ENCODE peak calls at places on chromosomes 11 and 22, in nine cellular contexts. R, Q, L, E, F, N, V, X and I are unnamed samples.

GRCh38 chr22:49723478-49724029 is 104.1 kb downstream of the BRD1 start:
- DNase-seq in N (no peak), V (no peak), L (no peak), E (no peak), F (no peak), R (no peak), X (no peak), Q (no peak), I (no peak)

GRCh38 chr11:105070221-105070789 is 25.2 kb upstream of the CARD16 start:
- DNase-seq in F (no peak), Q (no peak), E (no peak), V (no peak), N (no peak), X (no peak), L (no peak), R (no peak), I (no peak)

GRCh38 chr11:86246293-86246675 is 1.7 kb downstream of the EED start:
- DNase-seq in F (no peak), R (no peak), V (no peak), N (no peak), Q (no peak), E (no peak), X (no peak), L (no peak), I (no peak)

GRCh38 chr11:75625970-75626691 is 42.7 kb downstream of the MAP6 start:
- DNase-seq in E (peak), Q (no peak), L (peak), F (peak), R (no peak), V (no peak), X (no peak), N (no peak), I (no peak)

GRCh38 chr11:109309153-109309552 is 112.8 kb upstream of the C11orf87 start:
- DNase-seq in R (no peak), F (no peak), L (no peak), E (no peak), Q (no peak), V (no peak), X (no peak), N (no peak), I (no peak)

GRCh38 chr11:8697056-8697455 is 14.5 kb downstream of the RPL27A start:
- DNase-seq in V (no peak), N (no peak), Q (no peak), L (no peak), X (no peak), E (no peak), R (no peak), F (no peak), I (no peak)

GRCh38 chr11:121318848-121319834 is 26.6 kb downstream of the SC5D start:
- DNase-seq in F (no peak), V (no peak), X (peak), L (no peak), N (no peak), Q (no peak), E (peak), R (no peak), I (no peak)

GRCh38 chr11:86769219-86769618 is 31.1 kb upstream of the PRSS23 start:
- DNase-seq in L (no peak), Q (no peak), R (no peak), V (no peak), N (no peak), X (no peak), E (no peak), F (no peak), I (no peak)

GRCh38 chr22:17368727-17369552 is at the start of gene CECR2:
- DNase-seq in V (no peak), R (no peak), L (peak), X (no peak), N (peak), Q (peak), F (no peak), E (no peak), I (no peak)

GRCh38 chr11:17985517-17985916 is 27.3 kb downstream of the SERGEF start:
- DNase-seq in V (no peak), Q (no peak), E (no peak), R (no peak), L (no peak), N (no peak), X (peak), F (no peak), I (no peak)

DNA sequence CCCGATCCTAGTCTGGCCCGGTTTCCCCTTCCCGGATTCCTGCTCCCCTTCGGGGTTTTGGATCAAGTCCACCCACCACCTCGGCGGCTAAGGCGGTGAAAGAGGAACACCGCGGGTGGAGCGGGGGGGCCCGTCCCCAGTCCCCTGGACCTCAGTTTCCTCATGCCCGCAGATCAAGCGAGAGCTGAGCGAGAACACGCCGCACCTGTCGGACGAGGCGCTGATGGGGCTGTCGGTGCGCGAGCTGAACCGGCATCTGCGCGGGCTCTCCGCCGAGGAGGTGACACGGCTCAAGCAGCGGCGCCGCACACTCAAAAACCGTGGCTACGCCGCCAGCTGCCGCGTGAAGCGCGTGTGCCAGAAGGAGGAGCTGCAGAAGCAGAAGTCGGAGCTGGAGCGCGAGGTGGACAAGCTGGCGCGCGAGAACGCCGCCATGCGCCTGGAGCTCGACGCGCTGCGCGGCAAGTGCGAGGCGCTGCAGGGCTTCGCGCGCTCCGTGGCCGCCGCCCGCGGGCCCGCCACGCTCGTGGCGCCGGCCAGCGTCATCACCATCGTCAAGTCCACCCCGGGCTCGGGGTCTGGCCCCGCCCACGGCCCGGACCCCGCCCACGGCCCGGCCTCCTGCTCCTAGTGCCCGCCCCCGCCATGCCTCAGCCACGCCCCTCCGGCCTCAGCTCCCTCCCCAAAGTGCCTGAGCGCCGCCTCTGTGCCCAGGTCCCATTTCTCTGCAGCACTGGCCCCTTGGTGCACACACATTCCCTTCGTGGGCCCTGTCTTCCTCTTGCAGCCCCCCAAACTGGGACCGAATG is 12.7 kb downstream of the MAFF start:
- DNase-seq in Q (no peak), N (peak), V (no peak), L (peak), F (no peak), R (peak), E (no peak), X (no peak), I (peak)
- TF ChIP-seq CTCF in Q (peak), N (no peak), V (no peak), L (no peak), F (no peak), R (peak), E (no peak), X (no peak), I (no peak)

DNA sequence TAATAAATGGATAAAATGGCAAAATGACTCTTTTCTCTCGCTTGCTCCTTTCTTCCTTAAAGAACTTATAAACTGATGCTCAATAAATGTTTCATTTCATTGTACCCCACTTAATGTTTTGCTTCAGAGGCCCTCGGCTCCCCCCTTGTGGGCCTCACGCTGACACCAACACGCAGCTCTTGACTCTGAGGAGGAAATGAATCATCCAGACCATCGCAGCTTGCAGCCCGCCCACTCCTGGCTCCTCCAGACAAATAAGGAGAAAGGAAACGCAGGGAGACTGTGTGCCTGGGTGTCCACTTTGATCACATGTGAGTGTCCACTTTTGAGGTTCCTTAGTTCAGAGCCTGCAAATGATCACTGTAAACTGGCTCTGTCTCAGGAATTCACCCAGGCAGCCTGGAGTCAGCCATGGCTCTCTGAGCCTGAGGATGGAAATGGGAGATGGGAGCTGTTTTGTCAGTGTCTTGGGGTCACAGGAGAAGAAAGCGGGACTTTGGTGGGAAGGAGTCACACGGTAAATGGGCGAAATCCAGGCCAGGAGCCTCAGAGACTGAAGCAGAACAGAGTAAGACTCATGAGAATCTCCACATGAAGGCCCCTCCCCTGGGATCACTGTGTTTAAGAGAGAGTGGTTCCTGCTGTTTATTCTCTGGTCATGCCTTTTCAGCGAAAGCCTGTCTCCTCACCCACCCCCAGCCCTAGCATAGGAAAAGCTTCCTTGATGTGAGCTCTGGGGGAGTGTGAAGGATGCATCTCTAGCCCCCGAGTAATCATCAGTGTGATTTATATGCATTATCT is 96.5 kb downstream of the CWC15 start:
- DNase-seq in N (no peak), V (peak), F (peak), E (peak), L (peak), R (peak), X (peak), Q (peak), I (peak)
- TF ChIP-seq CTCF in N (no peak), V (no peak), F (peak), E (peak), L (no peak), R (peak), X (no peak), Q (peak), I (no peak)

GRCh38 chr11:67119577-67120391 is 721 bp downstream of the KDM2A start:
- DNase-seq in L (peak), N (no peak), V (peak), Q (no peak), X (no peak), F (peak), E (no peak), R (peak), I (peak)
- TF ChIP-seq CTCF in L (no peak), N (no peak), V (no peak), Q (no peak), X (no peak), F (no peak), E (no peak), R (no peak), I (no peak)

DNA sequence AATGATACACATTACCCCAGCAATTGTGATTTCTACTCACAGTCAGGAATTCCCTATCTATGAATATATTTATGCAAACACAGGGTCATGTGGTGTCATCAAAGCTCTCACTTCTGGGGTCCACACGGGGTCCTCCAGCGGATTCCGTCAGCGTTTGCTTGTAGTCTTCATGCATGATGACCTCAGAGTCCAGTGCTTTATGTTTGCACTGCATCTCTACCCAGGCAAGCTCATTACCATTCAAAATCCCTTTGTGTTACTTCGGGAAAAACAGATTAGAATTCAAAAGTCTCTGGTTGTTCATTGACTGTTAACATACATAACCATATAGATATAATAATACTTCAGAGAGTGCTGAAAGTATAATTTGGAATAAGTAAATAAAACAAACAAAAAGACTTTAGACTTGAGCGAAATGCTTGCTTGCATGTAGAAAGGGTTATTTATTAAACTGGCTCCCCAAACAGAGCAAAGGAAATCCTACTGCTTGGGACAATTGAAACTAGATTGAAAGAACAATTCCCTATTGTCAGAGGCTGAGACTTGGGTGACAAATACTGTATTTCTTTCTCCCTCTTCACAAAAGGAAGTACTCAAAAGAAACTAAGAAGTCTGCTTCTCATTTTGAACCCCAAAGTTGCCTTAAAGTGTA is 423.1 kb downstream of the ETS1 start:
- DNase-seq in R (no peak), N (no peak), X (no peak), V (no peak), L (no peak), Q (no peak), E (no peak), F (no peak), I (no peak)
- TF ChIP-seq CTCF in R (no peak), N (no peak), X (no peak), V (no peak), L (no peak), Q (no peak), E (no peak), F (no peak), I (no peak)

GRCh38 chr22:37562049-37562784 is 1.9 kb downstream of the CDC42EP1 start:
- DNase-seq in V (no peak), R (no peak), L (no peak), N (no peak), F (no peak), X (no peak), E (no peak), Q (no peak), I (no peak)

GRCh38 chr22:37565830-37566229 is 5.5 kb downstream of the CDC42EP1 start:
- DNase-seq in F (no peak), E (no peak), V (no peak), R (no peak), N (no peak), Q (no peak), X (no peak), L (no peak), I (no peak)

GRCh38 chr22:37566329-37566837 is 6.1 kb downstream of the CDC42EP1 start:
- DNase-seq in X (no peak), R (no peak), V (no peak), N (no peak), L (peak), F (no peak), E (no peak), Q (no peak), I (peak)

GRCh38 chr22:37563153-37564081 is 3.1 kb downstream of the CDC42EP1 start:
- DNase-seq in L (peak), E (peak), V (peak), N (no peak), R (peak), X (peak), F (peak), Q (peak), I (no peak)

GRCh38 chr22:37564111-37564711 is 3.9 kb downstream of the CDC42EP1 start:
- DNase-seq in N (no peak), E (no peak), F (no peak), X (no peak), R (no peak), V (no peak), L (no peak), Q (no peak), I (no peak)
- TF ChIP-seq CTCF in N (no peak), E (no peak), F (no peak), X (peak), R (no peak), V (no peak), L (no peak), Q (no peak), I (no peak)

GRCh38 chr11:61695917-61696316 is 15.7 kb downstream of the DAGLA start:
- DNase-seq in E (peak), V (peak), X (no peak), N (no peak), L (peak), Q (peak), F (peak), R (peak), I (peak)
- TF ChIP-seq CTCF in E (peak), V (no peak), X (peak), N (no peak), L (peak), Q (no peak), F (no peak), R (peak), I (no peak)

GRCh38 chr22:19910180-19910744 is 31.3 kb upstream of the COMT start:
- DNase-seq in R (no peak), V (no peak), N (no peak), F (no peak), X (no peak), E (no peak), Q (no peak), L (no peak), I (no peak)
- TF ChIP-seq CTCF in R (no peak), V (no peak), N (peak), F (no peak), X (no peak), E (no peak), Q (no peak), L (peak), I (peak)

GRCh38 chr11:126127898-126128297 is 65.2 kb upstream of the CDON start:
- DNase-seq in Q (no peak), N (no peak), V (no peak), F (no peak), X (no peak), L (no peak), E (no peak), R (no peak), I (no peak)
- TF ChIP-seq CTCF in Q (no peak), N (no peak), V (no peak), F (no peak), X (no peak), L (no peak), E (no peak), R (no peak), I (no peak)

DNA sequence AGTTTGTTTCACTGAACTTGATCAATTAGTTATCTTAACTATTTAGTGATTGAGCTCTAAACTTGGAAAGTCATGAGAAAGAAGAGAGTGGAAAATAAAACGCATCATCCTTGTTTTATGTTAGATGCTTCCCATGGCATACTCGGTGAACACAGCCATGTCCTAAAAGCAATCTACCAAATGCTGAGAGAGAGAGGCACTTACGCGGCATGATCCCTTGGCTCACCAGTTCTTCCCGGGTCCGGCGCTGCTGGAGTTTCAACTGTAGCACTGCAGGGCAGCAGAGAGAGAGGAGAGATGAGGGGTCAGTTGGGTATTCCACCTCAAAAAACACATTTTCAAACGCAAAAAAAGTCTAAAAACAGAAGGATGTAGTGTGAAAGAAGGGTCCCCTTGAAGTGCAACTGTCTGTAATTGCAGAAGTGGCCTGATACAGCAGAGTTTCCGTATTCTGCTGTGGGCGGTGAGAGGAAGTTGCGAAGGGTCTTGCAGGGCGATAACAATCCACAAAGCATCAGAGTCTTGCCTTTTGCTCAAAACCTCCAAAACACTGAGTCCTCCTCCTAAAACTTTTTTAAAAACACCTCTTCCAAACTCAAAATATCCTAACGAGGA is 92.7 kb downstream of the SGSM3 start:
- DNase-seq in R (no peak), L (no peak), V (no peak), X (no peak), F (no peak), Q (no peak), N (no peak), E (no peak), I (peak)
- TF ChIP-seq CTCF in R (no peak), L (no peak), V (no peak), X (no peak), F (no peak), Q (no peak), N (no peak), E (no peak), I (no peak)